ENCODE peak calls at places on chromosomes 2 and 18, in four cellular contexts. X is EL, H is immature natural killer cell, P is bronchial epithelial cell. B is an unnamed sample.

GRCh38 chr2:79670198-79670597 is 157.3 kb downstream of the CTNNA2 start:
- DNase-seq in P (no peak), X (no peak), H (no peak), B (no peak)

GRCh38 chr2:71157124-71157802 is 26.8 kb downstream of the MPHOSPH10 start:
- DNase-seq in P (peak), H (peak), X (peak), B (peak)

GRCh38 chr2:101717041-101717817 is 19.7 kb downstream of the MAP4K4 start:
- DNase-seq in X (no peak), P (no peak), H (no peak), B (no peak)

GRCh38 chr2:148981350-148981749 is 57.1 kb upstream of the LYPD6B start:
- DNase-seq in H (no peak), P (no peak), X (no peak), B (no peak)

GRCh38 chr2:241014764-241015163 is 16.3 kb downstream of the SNED1 start:
- DNase-seq in P (no peak), X (no peak), H (no peak), B (no peak)

GRCh38 chr2:69975853-69976462 is 14.5 kb upstream of the ASPRV1 start:
- DNase-seq in H (no peak), P (no peak), X (no peak), B (no peak)

GRCh38 chr2:219106251-219106650 is 45.5 kb upstream of the IHH start:
- DNase-seq in X (no peak), H (no peak), P (no peak), B (no peak)

GRCh38 chr2:47867205-47867604 is 39.1 kb downstream of the FBXO11 start:
- DNase-seq in X (peak), P (peak), H (no peak), B (peak)

GRCh38 chr18:55588001-55588875 is at the start of gene TCF4:
- DNase-seq in X (peak), H (peak), P (peak), B (peak)

GRCh38 chr18:9146224-9146623 is 9.6 kb downstream of the ANKRD12 start:
- DNase-seq in P (no peak), H (no peak), X (no peak), B (no peak)

GRCh38 chr2:128769457-128770142 is 450.9 kb upstream of the HS6ST1 start:
- DNase-seq in P (no peak), X (no peak), H (no peak), B (no peak)

GRCh38 chr2:60530660-60531276 is 22.7 kb downstream of the BCL11A start:
- DNase-seq in P (no peak), H (no peak), X (no peak), B (peak)

GRCh38 chr2:133364636-133365035 is 203.6 kb downstream of the NCKAP5 start:
- DNase-seq in P (no peak), H (no peak), X (no peak), B (no peak)

GRCh38 chr2:46036929-46037328 is 260.3 kb upstream of the EPAS1 start:
- DNase-seq in H (no peak), P (no peak), X (peak), B (no peak)

GRCh38 chr2:98452396-98453027 is 7.9 kb downstream of the INPP4A start:
- DNase-seq in X (no peak), P (peak), H (no peak), B (peak)

GRCh38 chr2:238754259-238754658 is 93.6 kb upstream of the TWIST2 start:
- DNase-seq in P (no peak), H (no peak), X (no peak), B (no peak)

GRCh38 chr18:23141022-23141999 is 6.0 kb downstream of the CABLES1 start:
- DNase-seq in P (no peak), H (no peak), X (no peak), B (peak)

GRCh38 chr2:221969087-221969829 is 329.5 kb downstream of the PAX3 start:
- DNase-seq in H (no peak), P (peak), X (peak), B (peak)

GRCh38 chr2:46073540-46074018 is 223.6 kb upstream of the EPAS1 start:
- DNase-seq in P (peak), H (no peak), X (peak), B (peak)

GRCh38 chr2:144459937-144460336 is 60.0 kb downstream of the ZEB2 start:
- DNase-seq in H (peak), P (no peak), X (no peak), B (peak)

GRCh38 chr2:216659301-216659700 is 26.1 kb downstream of the IGFBP2 start:
- DNase-seq in X (no peak), P (peak), H (no peak), B (no peak)

GRCh38 chr2:196594158-196594557 is 45.4 kb upstream of the CCDC150 start:
- DNase-seq in P (no peak), H (no peak), X (no peak), B (no peak)

GRCh38 chr2:138716183-138716582 is 64.0 kb downstream of the NXPH2 start:
- DNase-seq in X (no peak), H (no peak), P (no peak), B (no peak)

GRCh38 chr2:3527886-3528785 is 8.8 kb upstream of the ADI1 start:
- DNase-seq in H (no peak), X (no peak), P (no peak), B (no peak)

GRCh38 chr2:80348953-80349352 is 44.4 kb upstream of the LRRTM1 start:
- DNase-seq in P (no peak), X (no peak), H (no peak), B (no peak)

GRCh38 chr2:127776122-127776780 is 34.7 kb downstream of the WDR33 start:
- DNase-seq in X (no peak), H (no peak), P (no peak), B (no peak)

GRCh38 chr2:103616891-103617290 is 855.1 kb downstream of the TMEM182 start:
- DNase-seq in H (no peak), X (no peak), P (no peak), B (peak)